ENCODE peak calls at places on chromosomes 7 and 10, in five cellular contexts. U is mammary epithelial cell, N is choroid plexus epithelial cell, K is upper lobe of left lung, C is cardiac fibroblast. G is an unnamed sample.

GRCh38 chr7:39754326-39755120 is 131.2 kb downstream of the RALA start:
- DNase-seq in K (peak; percentile 83), U (peak; percentile 40), C (peak; percentile 59), N (peak; percentile 42), G (peak; percentile 53)

GRCh38 chr10:1608408-1609037 is 128.8 kb downstream of the ADARB2 start:
- DNase-seq in U (no peak), C (no peak), K (no peak), N (no peak), G (no peak)

GRCh38 chr7:22860337-22860736 is 37.7 kb upstream of the TOMM7 start:
- DNase-seq in U (no peak), K (no peak), C (no peak), N (no peak), G (peak; percentile 70)

GRCh38 chr7:4722308-4722707 is 40.2 kb downstream of the FOXK1 start:
- DNase-seq in K (peak; percentile 68), U (no peak), N (no peak), C (no peak), G (no peak)

GRCh38 chr7:94250984-94251383 is 143.7 kb upstream of the COL1A2 start:
- DNase-seq in C (no peak), N (no peak), U (no peak), K (no peak), G (no peak)

GRCh38 chr7:6158424-6159096 is 113.9 kb downstream of the CYTH3 start:
- DNase-seq in C (no peak), K (peak; percentile 71), N (no peak), U (no peak), G (no peak)

GRCh38 chr10:16843252-16843870 is 26.1 kb upstream of the RSU1 start:
- DNase-seq in K (no peak), U (peak; percentile 61), N (peak; percentile 86), C (peak; percentile 91), G (peak; percentile 55)

GRCh38 chr10:21534611-21535493 is 820 bp downstream of the MLLT10 start:
- DNase-seq in C (peak; percentile 49), U (peak; percentile 46), K (peak; percentile 91), N (peak; percentile 59), G (no peak)

GRCh38 chr7:131911112-131911511 is 354.7 kb upstream of the PODXL start:
- DNase-seq in N (no peak), C (no peak), U (no peak), K (no peak), G (no peak)

GRCh38 chr7:149882264-149883048 is 8.7 kb downstream of the ATP6V0E2 start:
- DNase-seq in K (no peak), U (no peak), N (no peak), C (no peak), G (no peak)

GRCh38 chr10:86936661-86937501 is 20.5 kb downstream of the MMRN2 start:
- DNase-seq in N (peak; percentile 63), U (no peak), C (peak; percentile 64), K (no peak), G (no peak)

GRCh38 chr7:51366930-51367613 is 50.5 kb upstream of the COBL start:
- DNase-seq in N (peak; percentile 54), U (peak; percentile 34), K (no peak), C (peak; percentile 56), G (peak; percentile 18)

GRCh38 chr7:50714851-50715250 is 67.8 kb downstream of the GRB10 start:
- DNase-seq in N (no peak), C (peak; percentile 41), K (peak; percentile 17), U (peak; percentile 32), G (no peak)

GRCh38 chr10:47137311-47137851 is 162.6 kb upstream of the GDF10 start:
- DNase-seq in N (peak; percentile 93), U (peak; percentile 75), C (peak; percentile 88), K (no peak), G (peak; percentile 10)

GRCh38 chr7:140889645-140890044 is 35.1 kb downstream of the BRAF start:
- DNase-seq in C (no peak), U (no peak), K (no peak), N (no peak), G (no peak)

GRCh38 chr7:129166745-129167144 is 21.7 kb upstream of the SMO start:
- DNase-seq in N (no peak), K (no peak), U (peak; percentile 27), C (no peak), G (no peak)

GRCh38 chr7:129170373-129171021 is 17.9 kb upstream of the SMO start:
- DNase-seq in C (no peak), N (no peak), K (no peak), U (no peak), G (no peak)

GRCh38 chr7:129169171-129169643 is 19.2 kb upstream of the SMO start:
- DNase-seq in K (peak; percentile 90), N (peak; percentile 33), C (no peak), U (no peak), G (no peak)

GRCh38 chr7:129169705-129170319 is 18.6 kb upstream of the SMO start:
- DNase-seq in N (no peak), U (no peak), K (no peak), C (no peak), G (no peak)

DNA sequence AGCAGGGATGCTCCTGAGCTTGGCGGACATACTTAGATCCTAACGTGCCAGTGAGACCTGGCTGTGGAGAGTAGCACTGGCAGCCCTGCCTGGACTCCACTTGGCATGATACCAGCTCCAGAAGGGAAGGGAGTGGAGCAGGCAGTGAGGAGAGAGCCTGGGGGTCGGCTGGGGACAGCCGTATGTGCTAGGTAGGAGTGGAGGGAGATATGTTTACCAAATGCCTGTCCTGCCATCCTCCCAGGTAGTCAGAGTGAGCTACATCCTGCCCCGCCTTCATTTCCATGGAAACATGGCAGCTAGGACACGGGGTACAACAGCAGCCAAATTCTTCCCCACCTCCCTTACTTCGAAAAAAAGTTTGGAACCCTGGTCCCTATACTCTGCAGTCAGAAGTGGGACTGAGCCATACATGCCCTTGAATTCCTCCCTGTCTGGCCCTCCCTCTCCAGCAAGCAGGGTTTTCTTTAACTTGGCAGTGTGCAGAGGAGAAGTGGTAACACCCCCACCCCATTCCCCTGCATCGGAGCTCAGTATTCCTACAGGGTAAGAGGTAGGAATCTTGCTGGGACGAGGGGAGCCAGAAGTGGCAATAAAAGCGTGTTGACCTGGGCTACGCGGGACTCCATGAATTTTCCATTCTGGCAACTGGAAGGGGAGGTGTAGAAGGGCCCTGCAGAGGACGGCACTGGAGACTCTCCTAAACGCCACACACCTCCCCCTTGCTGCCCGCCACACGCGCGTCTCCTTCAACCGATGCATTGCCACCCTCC is 20.0 kb upstream of the SMO start:
- DNase-seq in N (no peak), C (no peak), U (no peak), K (no peak), G (no peak)
- H3K4me3 ChIP-seq in N (peak overlapping the region; percentile 62), C (no peak overlapping the region), U (no peak overlapping the region), K (peak overlapping the region; percentile 50), G (peak overlapping the region; percentile 32)

DNA sequence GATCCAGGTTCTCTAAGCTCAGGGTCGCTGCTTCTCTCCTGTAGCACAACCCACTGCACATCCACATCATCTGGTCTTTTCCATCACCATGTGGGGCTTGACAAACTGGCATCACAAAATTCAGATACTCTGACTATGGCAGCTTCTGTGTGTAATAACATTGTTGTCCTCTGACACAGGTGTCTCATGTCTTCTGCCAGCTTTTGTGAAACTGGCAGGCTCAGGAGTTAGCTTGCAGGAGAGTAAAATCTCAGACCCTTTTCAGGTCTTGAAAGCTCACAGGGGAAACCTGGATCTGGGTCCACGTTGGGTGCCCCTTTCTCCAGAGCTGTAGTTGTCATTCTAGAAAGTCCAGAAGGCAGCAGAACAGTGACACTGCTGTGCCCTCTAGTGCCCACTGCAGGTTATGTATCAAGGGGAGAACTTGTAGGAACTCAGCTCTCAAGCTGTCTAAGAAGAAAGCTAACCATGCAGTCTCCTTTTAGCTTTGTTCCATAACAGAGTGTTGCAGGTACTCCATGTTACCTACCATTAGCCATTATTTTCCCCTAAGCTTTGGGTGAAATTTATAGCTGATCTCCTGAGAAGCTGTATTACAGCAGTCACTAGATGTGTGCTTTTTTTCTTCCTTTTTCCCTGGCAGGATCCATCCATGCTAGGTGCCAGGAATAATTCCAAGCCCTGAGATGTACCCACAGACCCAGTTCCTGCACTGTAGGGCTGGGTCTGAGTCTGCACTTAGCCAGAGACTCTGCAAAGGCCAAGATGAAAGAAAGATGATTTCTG is 102.7 kb downstream of the ZNF248 start:
- DNase-seq in N (peak; percentile 3), K (no peak), C (peak; percentile 28), U (peak; percentile 17), G (no peak)
- TF ChIP-seq CTCF in N (peak; percentile 9), K (peak; percentile 5), C (peak; percentile 27), U (peak; percentile 19), G (no peak)

DNA sequence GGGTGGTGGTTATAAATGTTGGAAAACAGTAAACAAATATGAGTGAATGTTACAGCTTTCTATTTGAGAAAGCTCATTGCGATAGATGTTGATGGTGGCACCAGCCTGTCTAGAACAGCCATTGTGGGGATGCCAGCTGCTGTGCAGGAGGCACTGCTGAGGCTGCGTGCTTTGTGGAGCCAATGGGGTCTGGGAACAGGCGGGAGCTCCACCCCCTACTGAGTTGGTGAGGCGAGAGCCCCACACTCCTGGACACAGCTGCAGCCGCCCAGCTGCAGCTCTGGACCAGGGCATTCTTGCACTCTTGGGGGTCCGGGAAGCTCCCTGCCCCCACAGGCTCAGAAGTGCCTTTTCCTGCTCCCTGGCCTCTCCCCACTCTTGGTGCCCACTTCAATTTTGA is 1147.1 kb upstream of the LRRTM3 start:
- DNase-seq in K (peak; percentile 42), C (no peak), U (no peak), N (no peak), G (no peak)
- H3K4me3 ChIP-seq in K (no peak overlapping the region), C (no peak overlapping the region), U (no peak overlapping the region), N (no peak overlapping the region), G (no peak overlapping the region)

DNA sequence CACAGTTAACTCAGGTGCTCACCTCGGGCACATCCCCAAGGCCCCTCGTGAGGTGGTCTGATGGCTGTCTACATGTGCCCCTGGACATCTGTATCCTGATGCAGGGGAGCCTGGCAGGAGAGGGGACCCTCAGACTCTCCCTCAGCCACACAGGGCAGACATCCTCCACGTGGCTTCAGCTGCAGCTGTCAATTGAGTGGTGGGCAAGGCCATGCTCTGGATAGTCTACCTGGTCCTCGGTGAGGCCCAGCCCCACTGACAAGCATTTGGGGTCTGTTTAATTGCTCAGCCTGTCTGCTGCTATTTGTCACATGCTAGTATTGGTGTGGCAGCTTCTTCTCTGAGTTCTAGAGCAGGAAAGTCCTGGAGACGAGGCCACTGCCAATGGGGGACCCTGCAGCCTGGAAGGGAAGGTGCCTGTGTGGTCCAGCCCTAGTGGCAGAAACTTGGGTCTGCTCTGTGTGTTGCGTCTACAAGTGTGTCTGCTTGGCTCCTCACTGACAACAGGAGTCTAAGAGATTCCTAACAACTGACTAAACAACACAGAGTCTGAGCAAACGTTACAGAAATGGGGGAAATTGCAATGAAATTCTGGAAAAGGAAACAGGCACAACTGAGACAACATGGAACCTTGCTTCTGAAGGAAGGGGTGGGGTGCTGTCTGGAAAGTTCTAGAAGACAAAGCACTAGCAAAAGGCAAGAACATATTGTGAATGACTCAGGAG is 59.3 kb upstream of the IGFBP3 start:
- DNase-seq in U (no peak), C (peak; percentile 63), N (peak; percentile 57), K (no peak), G (no peak)
- TF ChIP-seq CTCF in U (no peak), C (peak; percentile 25), N (peak; percentile 33), K (no peak), G (no peak)